ENCODE peak calls at places on chromosome 12, in ten cellular contexts. S is WERI-Rb-1, L is type B pancreatic cell, I is RWPE1, W is BE2C, U is lower leg skin, B is activated B cell treated with CpG ODN at 0.5 μM for 24 hours, K is fibroblast of lung, N is A549, F is HFFc6. V is an unnamed sample.
A peak's percentile ranks its signal among the peaks of the same experiment; 100 is the strongest.

GRCh38 chr12:4147051-4147481 is 126.5 kb upstream of the CCND2 start:
- DNase-seq in F (no peak), U (no peak), N (no peak), L (no peak), W (no peak), I (no peak), S (no peak), K (no peak), B (no peak), V (no peak)

GRCh38 chr12:73964641-73965040 is 573.0 kb upstream of the ATXN7L3B start:
- DNase-seq in U (no peak), L (no peak), B (no peak), S (no peak), I (no peak), K (no peak), F (no peak), N (no peak), W (no peak), V (no peak)

GRCh38 chr12:96810477-96810876 is 96.6 kb upstream of the NEDD1 start:
- DNase-seq in S (no peak), U (no peak), K (peak; percentile 60), L (no peak), B (no peak), I (no peak), N (no peak), F (peak; percentile 5), W (no peak), V (no peak)

GRCh38 chr12:1566449-1567135 is 27.8 kb downstream of the FBXL14 start:
- DNase-seq in L (no peak), F (no peak), K (no peak), U (no peak), W (peak; percentile 33), B (no peak), I (no peak), N (no peak), S (no peak), V (no peak)

GRCh38 chr12:48779869-48780268 is 9.0 kb downstream of the ADCY6 start:
- DNase-seq in N (no peak), B (no peak), U (no peak), S (no peak), F (peak; percentile 29), K (peak; percentile 73), I (no peak), L (no peak), W (no peak), V (peak; percentile 77)

GRCh38 chr12:5872745-5873144 is 72.3 kb downstream of the ANO2 start:
- DNase-seq in U (no peak), F (peak; percentile 14), K (peak; percentile 3), I (peak; percentile 20), N (peak; percentile 6), S (peak; percentile 18), W (no peak), L (no peak), B (no peak), V (no peak)

GRCh38 chr12:22880331-22880730 is 255.4 kb downstream of the ETNK1 start:
- DNase-seq in U (no peak), K (no peak), B (no peak), F (no peak), S (peak; percentile 67), L (no peak), I (no peak), W (no peak), N (no peak), V (no peak)

GRCh38 chr12:101941306-101942000 is 64.1 kb downstream of the DRAM1 start:
- DNase-seq in B (no peak), F (no peak), K (no peak), N (no peak), L (no peak), W (no peak), U (no peak), I (no peak), S (no peak), V (no peak)

GRCh38 chr12:121783771-121784170 is 9.7 kb downstream of the RHOF start:
- DNase-seq in W (no peak), B (no peak), K (no peak), I (no peak), U (no peak), N (no peak), L (no peak), S (no peak), F (no peak), V (peak; percentile 70)

GRCh38 chr12:56160160-56160763 is 2.1 kb downstream of the MYL6 start:
- DNase-seq in B (no peak), W (no peak), K (peak; percentile 37), I (peak; percentile 28), S (no peak), F (peak; percentile 38), N (no peak), U (no peak), L (no peak), V (peak; percentile 54)

GRCh38 chr12:56159482-56160105 is 1.4 kb downstream of the MYL6 start:
- DNase-seq in K (no peak), U (no peak), I (no peak), W (no peak), F (no peak), B (no peak), N (no peak), S (no peak), L (no peak), V (no peak)

GRCh38 chr12:56158926-56159461 is 835 bp downstream of the MYL6 start:
- DNase-seq in F (peak; percentile 64), N (peak; percentile 50), S (peak; percentile 34), I (peak; percentile 71), W (peak; percentile 57), U (peak; percentile 88), K (peak; percentile 73), B (no peak), L (no peak), V (peak; percentile 58)

GRCh38 chr12:56157201-56158028 is 744 bp upstream of the MYL6 start:
- DNase-seq in F (peak; percentile 92), N (peak; percentile 94), L (peak; percentile 80), U (peak; percentile 74), B (peak; percentile 61), S (peak; percentile 79), K (peak; percentile 85), I (peak; percentile 81), W (peak; percentile 79), V (peak; percentile 78)

DNA sequence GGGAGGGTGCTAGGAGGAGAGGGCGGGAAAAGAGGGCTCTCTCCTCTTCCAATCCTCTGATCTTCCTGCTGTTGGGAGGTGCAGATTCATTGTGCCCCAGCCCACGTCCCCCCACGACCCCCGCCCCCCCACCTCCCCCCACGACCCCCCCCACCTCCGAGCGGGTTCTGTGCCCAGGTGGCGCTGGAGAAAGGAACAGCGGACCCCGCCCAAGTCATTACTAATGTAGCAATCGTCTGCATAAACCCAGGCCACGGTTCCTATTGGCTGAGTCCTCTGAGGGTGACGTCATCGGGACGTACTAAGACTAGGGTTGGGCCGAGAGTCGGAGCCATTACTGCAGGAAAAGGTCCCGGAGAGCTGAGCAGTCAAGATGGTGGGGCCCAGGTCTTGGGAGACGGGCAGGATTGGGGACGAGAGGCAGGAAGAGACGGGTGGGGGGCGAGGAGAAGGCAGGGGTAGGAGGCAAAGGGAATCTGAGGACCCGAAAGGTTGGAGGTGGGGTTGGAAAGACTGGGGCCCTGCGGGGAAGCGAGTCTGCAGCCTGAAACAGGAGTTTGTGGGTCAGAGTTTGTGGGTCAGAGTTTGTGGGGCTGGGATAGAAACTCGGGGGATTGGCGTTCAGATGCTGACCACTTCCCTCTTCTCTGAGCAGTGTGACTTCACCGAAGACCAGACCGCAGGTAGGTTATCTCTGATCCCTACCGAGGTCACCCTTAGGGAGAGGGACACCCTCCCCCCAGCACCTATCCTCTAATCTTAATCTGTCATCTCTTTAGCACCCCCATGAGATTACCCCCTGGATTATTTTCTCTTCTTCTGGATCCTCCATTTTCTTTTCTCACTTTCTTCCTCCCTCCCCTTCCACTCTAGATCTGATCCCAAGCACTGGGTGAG is at the start of gene MYL6:
- DNase-seq in S (peak; percentile 98), L (peak; percentile 92), B (peak; percentile 70), N (peak; percentile 98), W (peak; percentile 96), K (peak; percentile 97), I (peak; percentile 98), U (peak; percentile 99), F (peak; percentile 97), V (peak; percentile 99)
- TF ChIP-seq CTCF in S (no peak), L (no peak), B (no peak), N (no peak), W (no peak), K (no peak), I (no peak), U (no peak), F (peak; percentile 1), V (no peak)

GRCh38 chr12:57893460-57894353 is 47.2 kb upstream of the CTDSP2 start:
- DNase-seq in N (no peak), B (no peak), S (no peak), K (peak; percentile 84), W (peak; percentile 78), L (peak; percentile 85), F (peak; percentile 94), I (no peak), U (peak; percentile 83), V (peak; percentile 93)
- TF ChIP-seq CTCF in N (no peak), B (no peak), S (no peak), K (no peak), W (no peak), L (peak; percentile 29), F (peak; percentile 10), I (no peak), U (no peak), V (no peak)

DNA sequence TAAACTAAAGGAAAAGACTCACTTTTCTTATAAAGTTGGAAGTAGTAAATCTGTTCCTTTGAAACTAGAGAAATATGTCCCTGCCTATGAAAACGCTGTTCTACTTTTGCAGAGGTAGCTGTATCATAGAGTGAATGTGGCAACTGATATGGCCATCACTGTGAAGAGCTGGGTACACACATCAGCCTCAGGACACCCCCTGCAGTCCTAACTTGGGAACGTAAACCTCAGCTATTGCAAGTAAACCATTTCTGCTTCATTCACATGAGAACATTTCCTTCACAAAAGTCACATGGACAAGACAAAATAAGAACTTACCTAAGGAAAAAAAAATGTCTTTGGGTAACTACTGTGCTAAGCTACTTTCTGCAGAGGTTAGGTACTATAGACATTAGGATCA is 233.3 kb upstream of the PPFIA2 start:
- DNase-seq in F (no peak), W (no peak), B (no peak), N (no peak), K (peak; percentile 23), I (no peak), L (no peak), S (peak; percentile 47), U (no peak), V (peak; percentile 28)
- TF ChIP-seq CTCF in F (no peak), W (peak; percentile 9), B (no peak), N (no peak), K (no peak), I (no peak), L (peak; percentile 51), S (peak; percentile 67), U (no peak), V (peak; percentile 3)

DNA sequence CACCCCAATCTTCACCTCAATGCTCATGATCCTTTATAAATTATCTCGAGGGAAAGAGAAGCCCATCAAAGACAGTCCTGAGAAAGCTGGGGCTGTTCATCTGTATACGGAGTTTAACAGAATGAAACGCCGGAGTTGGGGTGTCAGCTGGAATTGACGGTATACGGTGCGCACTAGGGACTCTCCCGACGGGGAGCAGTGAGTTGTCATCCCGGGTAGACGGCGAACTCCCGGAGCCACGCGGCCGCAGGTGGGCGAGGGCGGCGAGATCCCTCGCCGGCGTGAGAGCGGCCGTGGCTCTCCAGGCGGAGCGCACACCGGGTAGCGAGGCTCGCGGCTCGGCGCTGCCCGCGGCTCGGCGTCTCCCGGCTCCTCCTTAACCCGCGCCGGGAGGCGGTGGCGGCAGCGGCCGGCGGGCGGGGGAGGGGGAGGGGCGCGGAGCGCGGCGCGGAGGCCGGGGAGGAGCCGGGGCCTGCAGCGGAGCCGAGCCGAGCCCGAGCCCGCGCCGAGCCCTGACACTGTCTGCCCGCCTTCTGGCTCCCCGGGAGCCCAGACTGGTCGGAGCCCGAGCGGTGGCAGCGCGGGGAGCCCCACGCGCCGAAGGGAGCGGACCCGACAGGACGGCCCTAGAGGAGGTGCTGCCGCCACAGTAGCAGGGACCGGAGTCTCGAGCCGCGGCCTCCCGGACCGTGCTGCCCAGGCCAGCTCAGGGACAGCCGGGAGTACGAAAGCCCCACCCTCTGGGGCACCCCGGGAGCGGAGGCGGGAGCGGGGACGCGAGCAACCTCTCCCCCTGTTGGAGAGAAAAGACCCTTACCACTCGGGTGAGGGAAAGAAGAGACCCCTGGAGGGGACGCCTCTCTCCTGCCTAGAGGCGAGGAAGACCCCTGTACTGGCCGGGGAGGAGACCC is at the start of gene FOXJ2:
- DNase-seq in L (peak; percentile 84), B (peak; percentile 73), F (peak; percentile 32), W (peak; percentile 79), K (peak; percentile 63), N (peak; percentile 57), I (peak; percentile 64), S (peak; percentile 67), U (peak; percentile 63), V (peak; percentile 56)
- TF ChIP-seq CTCF in L (peak; percentile 53), B (no peak), F (peak; percentile 47), W (no peak), K (no peak), N (no peak), I (no peak), S (peak; percentile 8), U (no peak), V (no peak)

V was measured in fibroblast of mammary gland.